ENCODE peak calls at places on chromosome 10, in four cellular contexts. P is cardiac muscle cell, X is GM20000, E is omental fat pad. W is an unnamed sample.

GRCh38 chr10:70477661-70478162 is 855 bp upstream of the PALD1 start:
- DNase-seq in P (no peak), X (peak), E (no peak), W (peak)

GRCh38 chr10:131253931-131254865 is 57.3 kb downstream of the TCERG1L start:
- DNase-seq in E (no peak), P (no peak), X (no peak), W (no peak)

GRCh38 chr10:105797234-105797890 is 1156.3 kb downstream of the SORCS3 start:
- DNase-seq in E (no peak), X (peak), P (peak), W (no peak)

GRCh38 chr10:112517381-112517976 is 70.5 kb downstream of the VTI1A start:
- DNase-seq in E (no peak), X (no peak), P (no peak), W (no peak)

GRCh38 chr10:98268694-98269386 is 846 bp upstream of the LOXL4 start:
- DNase-seq in E (no peak), X (peak), P (no peak), W (no peak)

GRCh38 chr10:114565066-114565465 is 93.0 kb downstream of the ABLIM1 start:
- DNase-seq in P (no peak), X (no peak), E (no peak), W (no peak)

GRCh38 chr10:28722065-28722803 is 44.9 kb downstream of the BAMBI start:
- DNase-seq in P (peak), E (no peak), X (no peak), W (no peak)

GRCh38 chr10:20598590-20598989 is 298.5 kb downstream of the NEBL start:
- DNase-seq in P (no peak), X (no peak), E (no peak), W (no peak)

GRCh38 chr10:89521368-89521767 is 14.0 kb downstream of the SLC16A12 start:
- DNase-seq in X (no peak), E (no peak), P (no peak), W (no peak)

GRCh38 chr10:1581189-1581588 is 156.1 kb downstream of the ADARB2 start:
- DNase-seq in X (no peak), P (no peak), E (no peak), W (no peak)

GRCh38 chr10:100934084-100934659 is 21.4 kb downstream of the SLF2 start:
- DNase-seq in E (no peak), X (no peak), P (no peak), W (no peak)

GRCh38 chr10:8056891-8057331 is 2.4 kb downstream of the GATA3 start:
- DNase-seq in X (peak), P (no peak), E (no peak), W (peak)

GRCh38 chr10:20630092-20630643 is 266.9 kb downstream of the NEBL start:
- DNase-seq in E (no peak), X (no peak), P (no peak), W (no peak)

GRCh38 chr10:28548781-28549498 is 16.0 kb downstream of the WAC start:
- DNase-seq in E (no peak), P (no peak), X (no peak), W (no peak)

GRCh38 chr10:25063644-25064043 is 47.2 kb downstream of the THNSL1 start:
- DNase-seq in P (no peak), X (no peak), E (no peak), W (no peak)

GRCh38 chr10:12910835-12911234 is 90.7 kb downstream of the CCDC3 start:
- DNase-seq in P (no peak), E (no peak), X (no peak), W (no peak)

GRCh38 chr10:125001313-125002043 is 59.6 kb downstream of the ZRANB1 start:
- DNase-seq in X (no peak), P (no peak), E (peak), W (no peak)

GRCh38 chr10:110629680-110630191 is 14.4 kb upstream of the RBM20 start:
- DNase-seq in P (peak), X (no peak), E (no peak), W (no peak)

GRCh38 chr10:25261110-25261509 is 86.3 kb downstream of the GPR158 start:
- DNase-seq in P (no peak), E (no peak), X (no peak), W (no peak)

GRCh38 chr10:15167411-15168295 is 840 bp downstream of the NMT2 start:
- DNase-seq in E (no peak), X (peak), P (peak), W (no peak)

GRCh38 chr10:3293536-3294431 is 121.2 kb upstream of the PITRM1 start:
- DNase-seq in X (no peak), P (no peak), E (no peak), W (no peak)

GRCh38 chr10:44028384-44029137 is 356.3 kb downstream of the CXCL12 start:
- DNase-seq in X (no peak), E (no peak), P (no peak), W (no peak)

GRCh38 chr10:46096426-46096825 is 50.4 kb upstream of the MSMB start:
- DNase-seq in X (no peak), E (no peak), P (no peak), W (no peak)

GRCh38 chr10:124821520-124821919 is 19.9 kb downstream of the ABRAXAS2 start:
- DNase-seq in P (no peak), E (no peak), X (no peak), W (no peak)

GRCh38 chr10:80924063-80924952 is 386.6 kb downstream of the SH2D4B start:
- DNase-seq in E (no peak), X (peak), P (peak), W (no peak)

GRCh38 chr10:58894929-58895328 is 281.5 kb upstream of the PHYHIPL start:
- DNase-seq in E (no peak), P (peak), X (no peak), W (no peak)

GRCh38 chr10:88670497-88670896 is 6.3 kb downstream of the LIPF start:
- DNase-seq in P (no peak), X (peak), E (no peak), W (no peak)

GRCh38 chr10:79298403-79299244 is 48.6 kb upstream of the PPIF start:
- DNase-seq in E (no peak), P (no peak), X (no peak), W (no peak)

GRCh38 chr10:89891006-89891405 is 189.6 kb downstream of the KIF20B start:
- DNase-seq in E (no peak), X (no peak), P (no peak), W (no peak)

GRCh38 chr10:24383681-24384106 is 174.8 kb downstream of the KIAA1217 start:
- DNase-seq in E (peak), X (peak), P (peak), W (no peak)

GRCh38 chr10:120557296-120557810 is 100.3 kb downstream of the PLPP4 start:
- DNase-seq in P (no peak), X (no peak), E (no peak), W (no peak)

GRCh38 chr10:74728225-74728624 is 98.2 kb upstream of the KAT6B start:
- DNase-seq in E (no peak), X (no peak), P (no peak), W (no peak)

GRCh38 chr10:75987610-75988009 is 556.2 kb downstream of the LRMDA start:
- DNase-seq in E (no peak), X (no peak), P (no peak), W (no peak)